ENCODE peak calls at places on chromosome 21, in six cellular contexts. F is OCI-LY7, Q is BE2C, Y is heart right ventricle, L is body of pancreas, W is psoas muscle. C is an unnamed sample.

GRCh38 chr21:45512626-45513002 is 29.6 kb downstream of the SLC19A1 start:
- DNase-seq in W (peak), F (no peak), L (no peak), Y (peak), Q (peak), C (no peak)

GRCh38 chr21:29208044-29208665 is 77.7 kb downstream of the MAP3K7CL start:
- DNase-seq in L (no peak), W (no peak), Q (no peak), F (no peak), Y (no peak), C (no peak)

GRCh38 chr21:42162831-42163510 is 56.0 kb upstream of the ABCG1 start:
- DNase-seq in Q (no peak), Y (no peak), F (peak), L (no peak), W (no peak), C (no peak)

GRCh38 chr21:46622226-46622625 is 13.2 kb upstream of the PRMT2 start:
- DNase-seq in Q (no peak), L (peak), Y (no peak), F (no peak), W (peak), C (peak)

GRCh38 chr21:45801129-45801735 is 157.7 kb downstream of the PCBP3 start:
- DNase-seq in Q (no peak), L (no peak), Y (no peak), W (no peak), F (no peak), C (no peak)

GRCh38 chr21:45388011-45388521 is 16.9 kb upstream of the COL18A1 start:
- DNase-seq in W (peak), L (no peak), F (no peak), Y (peak), Q (peak), C (no peak)

GRCh38 chr21:29524055-29524454 is 225.3 kb downstream of the BACH1 start:
- DNase-seq in F (no peak), Q (no peak), Y (no peak), W (no peak), L (no peak), C (no peak)

GRCh38 chr21:15801352-15801863 is 71.6 kb downstream of the USP25 start:
- DNase-seq in W (no peak), L (no peak), Y (no peak), Q (no peak), F (no peak), C (no peak)

GRCh38 chr21:43918385-43918947 is 53.4 kb downstream of the AGPAT3 start:
- DNase-seq in Y (no peak), L (no peak), W (peak), Q (no peak), F (no peak), C (no peak)

GRCh38 chr21:46425061-46425460 is 33.6 kb upstream of the DIP2A start:
- DNase-seq in W (peak), L (no peak), Y (no peak), F (no peak), Q (no peak), C (no peak)

GRCh38 chr21:28937737-28938136 is 54.9 kb downstream of the LTN1 start:
- DNase-seq in Q (no peak), W (no peak), F (no peak), L (no peak), Y (no peak), C (no peak)

GRCh38 chr21:20783611-20784010 is 214.6 kb upstream of the NCAM2 start:
- DNase-seq in Y (no peak), L (no peak), F (no peak), Q (no peak), W (no peak), C (no peak)

GRCh38 chr21:29133241-29133640 is 2.8 kb downstream of the MAP3K7CL start:
- DNase-seq in Y (no peak), W (no peak), Q (no peak), F (no peak), L (no peak), C (no peak)

GRCh38 chr21:32777269-32777668 is 5.7 kb upstream of the PAXBP1 start:
- DNase-seq in Y (no peak), F (no peak), Q (no peak), L (no peak), W (no peak), C (no peak)

GRCh38 chr21:29130234-29130993 is at the start of gene MAP3K7CL:
- DNase-seq in L (peak), Y (peak), W (peak), Q (no peak), F (no peak), C (peak)

GRCh38 chr21:28230559-28230958 is 762.1 kb downstream of the LTN1 start:
- DNase-seq in Y (no peak), W (no peak), F (no peak), Q (no peak), L (no peak), C (no peak)

GRCh38 chr21:16420086-16420724 is 690.4 kb downstream of the USP25 start:
- DNase-seq in L (peak), F (no peak), Q (peak), W (peak), Y (no peak), C (peak)

GRCh38 chr21:24941316-24942185 is 665.7 kb downstream of the MRPL39 start:
- DNase-seq in W (no peak), Y (no peak), L (no peak), F (no peak), Q (peak), C (peak)

GRCh38 chr21:15367061-15367626 is 302.3 kb upstream of the NRIP1 start:
- DNase-seq in W (no peak), Y (no peak), L (no peak), F (no peak), Q (no peak), C (peak)

GRCh38 chr21:42830456-42831455 is 48.6 kb downstream of the WDR4 start:
- DNase-seq in L (no peak), Q (no peak), Y (no peak), W (no peak), F (peak), C (no peak)

GRCh38 chr21:45764792-45765191 is 121.3 kb downstream of the PCBP3 start:
- DNase-seq in Q (no peak), L (no peak), Y (no peak), F (no peak), W (no peak), C (no peak)

GRCh38 chr21:20627594-20627993 is 370.6 kb upstream of the NCAM2 start:
- DNase-seq in W (no peak), Q (no peak), L (no peak), Y (no peak), F (no peak), C (no peak)

GRCh38 chr21:43272591-43272990 is 103.8 kb downstream of the CRYAA start:
- DNase-seq in L (no peak), Y (no peak), Q (peak), W (no peak), F (no peak), C (no peak)

GRCh38 chr21:46188226-46189212 is 4.3 kb upstream of the SPATC1L start:
- DNase-seq in W (peak), L (peak), Q (peak), F (no peak), Y (peak), C (peak)

GRCh38 chr21:42809171-42809570 is 70.2 kb downstream of the WDR4 start:
- DNase-seq in L (no peak), W (no peak), Y (no peak), Q (no peak), F (no peak), C (no peak)

GRCh38 chr21:45998871-45999580 is 17.5 kb downstream of the COL6A1 start:
- DNase-seq in F (no peak), W (peak), L (peak), Y (no peak), Q (peak), C (no peak)

GRCh38 chr21:42562258-42562657 is 48.6 kb downstream of the SLC37A1 start:
- DNase-seq in Q (no peak), W (no peak), F (peak), L (no peak), Y (no peak), C (no peak)

GRCh38 chr21:42350899-42351543 is at the start of gene TFF2:
- DNase-seq in Q (no peak), W (no peak), Y (no peak), F (no peak), L (no peak), C (no peak)

GRCh38 chr21:44291078-44291935 is 5.6 kb downstream of the AIRE start:
- DNase-seq in L (no peak), Q (no peak), F (no peak), W (peak), Y (no peak), C (no peak)

GRCh38 chr21:15560383-15561056 is 169.3 kb upstream of the USP25 start:
- DNase-seq in L (no peak), Y (no peak), Q (no peak), W (no peak), F (no peak), C (peak)

GRCh38 chr21:44337941-44338895 is 972 bp downstream of the CFAP410 start:
- DNase-seq in L (peak), F (peak), Q (peak), W (peak), Y (peak), C (peak)

GRCh38 chr21:43702785-43703067 is 16.2 kb upstream of the PDXK start:
- DNase-seq in F (no peak), W (no peak), Y (no peak), Q (no peak), L (no peak), C (no peak)

GRCh38 chr21:28900481-28900880 is 92.2 kb downstream of the LTN1 start:
- DNase-seq in W (no peak), F (no peak), Y (no peak), L (no peak), Q (no peak), C (no peak)

GRCh38 chr21:41506526-41507520 is 1.1 kb downstream of the TMPRSS2 start:
- DNase-seq in Q (no peak), Y (no peak), L (peak), F (no peak), W (no peak), C (no peak)

GRCh38 chr21:20997633-20998455 is at the start of gene NCAM2:
- DNase-seq in Y (peak), W (peak), F (no peak), L (peak), Q (peak), C (peak)

GRCh38 chr21:29245104-29245643 is 53.5 kb upstream of the BACH1 start:
- DNase-seq in Q (no peak), W (no peak), Y (no peak), F (no peak), L (no peak), C (no peak)

GRCh38 chr21:42097860-42098259 is 26.7 kb downstream of the UMODL1 start:
- DNase-seq in Q (no peak), L (peak), F (no peak), W (no peak), Y (no peak), C (peak)

GRCh38 chr21:37208741-37209225 is 58.4 kb downstream of the VPS26C start:
- DNase-seq in L (peak), F (no peak), W (no peak), Y (peak), Q (peak), C (no peak)
- TF ChIP-seq CTCF in L (no peak), F (no peak), W (no peak), Y (no peak), Q (no peak), C (no peak)

DNA sequence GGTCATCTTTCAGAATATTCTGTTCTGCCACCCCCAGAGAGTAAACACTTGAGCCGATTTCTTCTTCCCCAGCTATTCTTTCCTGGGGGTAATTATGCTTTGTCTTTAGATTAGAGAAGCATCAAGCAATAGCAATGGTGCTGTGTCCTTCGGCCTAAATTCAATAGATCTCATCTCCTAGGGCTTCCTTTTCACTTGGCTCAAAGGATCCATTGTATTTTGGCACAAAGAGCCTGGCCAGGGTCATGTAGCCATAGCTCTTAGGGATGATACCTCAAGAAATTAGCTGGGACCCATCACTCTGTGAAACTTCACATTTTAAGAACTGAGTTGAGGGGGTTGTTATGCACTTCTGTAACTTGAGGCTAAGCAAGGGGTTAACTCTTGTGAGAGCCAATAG is 27.0 kb downstream of the MRPS6 start:
- DNase-seq in Q (no peak), F (no peak), W (no peak), L (no peak), Y (no peak), C (no peak)
- H3K4me3 ChIP-seq in Q (no peak), F (no peak), W (no peak), L (no peak), Y (no peak), C (no peak)

GRCh38 chr21:22762463-22762862 is 1764.3 kb downstream of the NCAM2 start:
- DNase-seq in W (no peak), F (no peak), L (no peak), Q (no peak), Y (no peak), C (no peak)
- TF ChIP-seq CTCF in W (no peak), F (no peak), L (no peak), Q (no peak), Y (no peak), C (no peak)

GRCh38 chr21:31729622-31730343 is 2.1 kb downstream of the SCAF4 start:
- DNase-seq in W (no peak), Q (no peak), Y (no peak), L (no peak), F (no peak), C (no peak)
- H3K4me3 ChIP-seq in W (peak), Q (peak), Y (no peak), L (no peak), F (peak), C (peak)

GRCh38 chr21:17931080-17931479 is 111.9 kb upstream of the C21orf91 start:
- DNase-seq in L (no peak), Q (peak), Y (no peak), W (no peak), F (peak), C (no peak)
- TF ChIP-seq CTCF in L (no peak), Q (peak), Y (peak), W (no peak), F (peak), C (peak)

DNA sequence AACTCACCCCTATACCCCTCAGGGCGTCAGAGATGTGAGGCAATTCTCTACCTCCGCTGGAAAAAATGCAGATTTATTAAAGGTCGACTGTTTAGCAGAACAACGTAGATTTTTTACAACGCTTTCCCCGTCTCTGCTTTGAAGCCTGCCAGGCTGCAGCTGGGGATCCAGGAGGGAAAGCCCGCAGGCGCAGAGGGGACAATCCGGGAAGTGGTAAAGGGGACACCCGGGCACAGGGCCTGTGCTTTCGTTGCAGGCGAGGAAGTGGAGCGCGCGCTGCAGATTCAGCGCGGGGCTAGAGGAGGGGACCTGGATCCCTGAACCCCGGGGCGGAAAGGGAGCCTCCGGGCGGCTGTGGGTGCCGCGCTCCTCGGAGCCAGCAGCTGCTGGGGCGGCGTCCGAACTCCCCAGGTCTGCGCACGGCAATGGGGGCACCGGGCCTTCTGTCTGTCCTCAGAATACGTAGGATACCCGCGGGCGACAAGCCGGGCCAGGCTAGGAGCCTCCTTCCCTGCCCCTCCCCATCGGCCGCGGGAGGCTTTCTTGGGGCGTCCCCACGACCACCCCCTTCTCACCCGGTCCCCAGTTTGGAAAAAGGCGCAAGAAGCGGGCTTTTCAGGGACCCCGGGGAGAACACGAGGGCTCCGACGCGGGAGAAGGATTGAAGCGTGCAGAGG is 5.5 kb downstream of the SIM2 start:
- DNase-seq in W (no peak), Y (no peak), L (no peak), Q (no peak), F (no peak), C (no peak)
- H3K4me3 ChIP-seq in W (no peak), Y (no peak), L (no peak), Q (no peak), F (no peak), C (no peak)

GRCh38 chr21:39022901-39023693 is 160.2 kb downstream of the PSMG1 start:
- DNase-seq in Y (peak), L (peak), Q (no peak), W (peak), F (no peak), C (no peak)
- TF ChIP-seq CTCF in Y (peak), L (no peak), Q (peak), W (peak), F (peak), C (peak)

GRCh38 chr21:26570203-26570602 is 2.9 kb downstream of the CYYR1 start:
- DNase-seq in Y (no peak), W (no peak), F (no peak), Q (no peak), L (no peak), C (no peak)
- H3K4me3 ChIP-seq in Y (no peak), W (peak), F (no peak), Q (no peak), L (no peak), C (no peak)

DNA sequence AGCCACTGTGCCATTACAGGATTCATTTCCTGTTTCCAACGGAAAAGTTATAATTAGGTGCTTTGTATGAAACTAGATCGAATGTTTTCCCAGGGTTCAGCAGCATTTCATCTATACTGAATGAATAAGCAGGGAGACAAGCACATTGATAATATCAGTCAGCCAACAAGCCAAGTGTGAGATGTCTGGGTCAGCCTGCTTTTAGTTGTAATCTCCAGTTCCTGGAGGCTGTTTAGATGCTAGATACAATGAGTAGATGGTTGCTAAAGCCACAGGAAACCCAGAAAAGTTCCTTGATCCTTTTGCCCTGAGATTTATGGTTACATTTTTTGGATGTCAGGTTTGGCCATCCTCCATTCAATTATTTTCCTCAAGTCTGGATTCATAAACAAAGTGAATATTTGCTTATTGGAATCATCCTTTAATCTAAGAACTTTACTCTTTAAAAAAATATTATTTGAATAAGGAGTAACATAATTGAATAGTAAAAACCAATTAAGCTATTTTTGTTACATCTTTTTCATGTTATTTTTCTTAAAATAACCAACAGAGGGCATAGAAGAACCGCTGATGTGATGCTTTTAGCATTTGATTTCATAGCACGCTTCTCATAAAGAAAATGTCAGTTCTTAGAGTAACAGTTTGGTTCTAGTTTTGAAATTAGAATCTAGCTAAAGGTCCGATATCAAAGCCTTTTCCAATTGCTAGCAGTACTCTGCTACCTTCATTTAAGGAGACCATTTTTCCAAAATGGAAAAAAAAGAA is 76.6 kb downstream of the HSPA13 start:
- DNase-seq in F (peak), W (no peak), L (no peak), Q (no peak), Y (no peak), C (no peak)
- TF ChIP-seq CTCF in F (peak), W (peak), L (no peak), Q (no peak), Y (peak), C (no peak)

GRCh38 chr21:34952701-34953100 is 96.4 kb downstream of the RUNX1 start:
- DNase-seq in L (no peak), F (no peak), W (no peak), Q (no peak), Y (no peak), C (no peak)
- H3K4me3 ChIP-seq in L (no peak), F (no peak), W (no peak), Q (no peak), Y (no peak), C (no peak)

C was measured in astrocyte of the spinal cord.